ENCODE peak calls at places on chromosome 11, in five cellular contexts. E is OCI-LY7, R is endothelial cell, Y is EH, N is mucosa of gallbladder. K is an unnamed sample.

GRCh38 chr11:15589070-15589626 is 474.4 kb downstream of the INSC start:
- DNase-seq in N (no peak), R (peak; percentile 16), E (no peak), Y (no peak), K (no peak)

GRCh38 chr11:69192282-69192681 is 36.5 kb downstream of the SMIM38 start:
- DNase-seq in Y (no peak), R (no peak), N (no peak), E (no peak), K (no peak)

GRCh38 chr11:96567193-96567592 is 177.4 kb downstream of the JRKL start:
- DNase-seq in R (no peak), Y (no peak), N (no peak), E (no peak), K (no peak)

GRCh38 chr11:31397239-31397834 is 27.7 kb downstream of the DNAJC24 start:
- DNase-seq in R (no peak), E (peak; percentile 42), Y (peak; percentile 28), N (no peak), K (no peak)

GRCh38 chr11:78138694-78139421 is 568 bp downstream of the ALG8 start:
- DNase-seq in Y (peak; percentile 37), R (peak; percentile 7), E (peak; percentile 53), N (no peak), K (peak; percentile 4)

GRCh38 chr11:80031014-80031565 is 590.3 kb upstream of the TENM4 start:
- DNase-seq in R (no peak), E (no peak), N (no peak), Y (no peak), K (no peak)

GRCh38 chr11:8271106-8271886 is 7.6 kb upstream of the LMO1 start:
- DNase-seq in Y (no peak), R (no peak), N (no peak), E (no peak), K (no peak)

GRCh38 chr11:26947379-26947844 is 46.5 kb upstream of the FIBIN start:
- DNase-seq in R (no peak), N (peak; percentile 56), Y (peak; percentile 100), E (no peak), K (no peak)

GRCh38 chr11:63521896-63522295 is 14.7 kb upstream of the PLAAT4 start:
- DNase-seq in E (no peak), N (no peak), Y (peak; percentile 38), R (no peak), K (no peak)

GRCh38 chr11:2996976-2997375 is 4.8 kb upstream of the NAP1L4 start:
- DNase-seq in R (no peak), N (no peak), Y (no peak), E (no peak), K (no peak)

GRCh38 chr11:100810146-100810545 is 123.1 kb downstream of the ARHGAP42 start:
- DNase-seq in Y (peak; percentile 63), R (no peak), N (no peak), E (no peak), K (no peak)

GRCh38 chr11:116072776-116073175 is 568.6 kb upstream of the CADM1 start:
- DNase-seq in E (peak; percentile 17), N (no peak), Y (no peak), R (peak; percentile 42), K (no peak)

GRCh38 chr11:76523147-76523546 is 78.3 kb downstream of the EMSY start:
- DNase-seq in N (no peak), R (no peak), E (no peak), Y (no peak), K (no peak)

GRCh38 chr11:10139656-10140055 is 154.4 kb downstream of the SBF2 start:
- DNase-seq in N (no peak), Y (peak; percentile 93), R (no peak), E (no peak), K (no peak)

GRCh38 chr11:82863209-82863608 is 37.0 kb downstream of the PRCP start:
- DNase-seq in N (no peak), Y (no peak), R (no peak), E (no peak), K (no peak)

GRCh38 chr11:109015283-109015682 is 350.4 kb downstream of the DDX10 start:
- DNase-seq in R (no peak), E (no peak), Y (peak; percentile 77), N (no peak), K (no peak)

GRCh38 chr11:114284021-114284420 is 12.2 kb upstream of the NNMT start:
- DNase-seq in R (no peak), E (no peak), Y (no peak), N (peak; percentile 34), K (no peak)

GRCh38 chr11:57321996-57322880 is 2.5 kb downstream of the TNKS1BP1 start:
- DNase-seq in Y (peak; percentile 99), R (peak; percentile 61), N (peak; percentile 92), E (no peak), K (peak; percentile 77)

GRCh38 chr11:10394229-10395100 is 60.6 kb upstream of the AMPD3 start:
- DNase-seq in Y (peak; percentile 97), E (no peak), R (no peak), N (no peak), K (no peak)

GRCh38 chr11:12331239-12331874 is 46.0 kb upstream of the PARVA start:
- DNase-seq in Y (peak; percentile 89), N (peak; percentile 87), R (peak; percentile 81), E (peak; percentile 68), K (peak; percentile 72)

GRCh38 chr11:72321381-72321996 is 77.5 kb upstream of the PHOX2A start:
- DNase-seq in N (no peak), E (no peak), Y (peak; percentile 65), R (no peak), K (no peak)

GRCh38 chr11:88489030-88489429 is 151.5 kb upstream of the CTSC start:
- DNase-seq in E (no peak), R (no peak), Y (peak; percentile 50), N (no peak), K (no peak)

GRCh38 chr11:101745756-101746155 is 161.9 kb upstream of the TRPC6 start:
- DNase-seq in R (no peak), Y (no peak), E (no peak), N (no peak), K (no peak)

GRCh38 chr11:121494355-121495099 is 41.8 kb upstream of the SORL1-AS1 start:
- DNase-seq in R (no peak), N (no peak), Y (no peak), E (peak; percentile 78), K (no peak)

GRCh38 chr11:118180300-118180703 is 3.9 kb upstream of the SCN2B start:
- DNase-seq in R (peak; percentile 45), Y (peak; percentile 20), N (peak; percentile 34), E (peak; percentile 85), K (peak; percentile 55)

GRCh38 chr11:68314886-68315580 is 2.6 kb downstream of the LRP5 start:
- DNase-seq in E (no peak), N (no peak), R (no peak), Y (peak; percentile 66), K (peak; percentile 26)

GRCh38 chr11:72012897-72013721 is 14.4 kb downstream of the IL18BP start:
- DNase-seq in R (no peak), N (peak; percentile 79), E (no peak), Y (peak; percentile 63), K (no peak)

GRCh38 chr11:33743291-33743690 is 7.1 kb upstream of the CD59 start:
- DNase-seq in Y (no peak), N (no peak), R (no peak), E (no peak), K (no peak)

GRCh38 chr11:68929706-68930605 is 26.3 kb downstream of the IGHMBP2 start:
- DNase-seq in E (no peak), N (no peak), R (no peak), Y (no peak), K (no peak)

GRCh38 chr11:62902932-62903331 is 18.2 kb downstream of the CHRM1 start:
- DNase-seq in N (no peak), R (no peak), Y (peak; percentile 35), E (no peak), K (no peak)

GRCh38 chr11:44621140-44621681 is 55.7 kb downstream of the CD82 start:
- DNase-seq in N (peak; percentile 68), E (peak; percentile 62), Y (peak; percentile 60), R (peak; percentile 89), K (peak; percentile 41)

GRCh38 chr11:64877390-64878222 is 815 bp downstream of the EHD1 start:
- DNase-seq in Y (no peak), R (no peak), E (peak; percentile 53), N (no peak), K (no peak)

K was measured in HCT116.